ENCODE peak calls at places on chromosome 12, in eight cellular contexts. B, N, O, U, E, G, I and X are unnamed samples.

GRCh38 chr12:108629824-108630476 is 3.7 kb downstream of the SELPLG start:
- DNase-seq in B (no peak), N (no peak), O (peak; percentile 78), U (no peak), E (no peak), G (peak; percentile 64), I (no peak), X (no peak)

GRCh38 chr12:105331805-105332251 is 1.3 kb downstream of the C12orf75 start:
- DNase-seq in B (peak; percentile 19), N (no peak), O (no peak), U (no peak), E (no peak), G (no peak), I (no peak), X (no peak)

GRCh38 chr12:120959111-120959878 is 19.0 kb upstream of the HNF1A start:
- DNase-seq in B (no peak), N (no peak), O (no peak), U (no peak), E (no peak), G (no peak), I (no peak), X (no peak)

GRCh38 chr12:128825845-128826244 is 2.1 kb upstream of the SLC15A4 start:
- DNase-seq in B (no peak), N (no peak), O (no peak), U (no peak), E (no peak), G (no peak), I (no peak), X (no peak)

GRCh38 chr12:100904270-100904669 is 109.7 kb downstream of the ANO4 start:
- DNase-seq in B (no peak), N (no peak), O (no peak), U (no peak), E (no peak), G (peak; percentile 46), I (no peak), X (no peak)

GRCh38 chr12:5438671-5439200 is 6.8 kb downstream of the NTF3 start:
- DNase-seq in B (no peak), N (no peak), O (no peak), U (no peak), E (no peak), G (no peak), I (no peak), X (no peak)

GRCh38 chr12:50174971-50175715 is 8.0 kb upstream of the CERS5 start:
- DNase-seq in B (peak; percentile 36), N (peak; percentile 86), O (no peak), U (no peak), E (no peak), G (no peak), I (no peak), X (no peak)

GRCh38 chr12:64587447-64587846 is 22.8 kb upstream of the RASSF3 start:
- DNase-seq in B (no peak), N (no peak), O (no peak), U (no peak), E (no peak), G (no peak), I (no peak), X (no peak)

GRCh38 chr12:50647031-50647430 is 116.9 kb upstream of the ATF1 start:
- DNase-seq in B (no peak), N (no peak), O (no peak), U (no peak), E (no peak), G (no peak), I (no peak), X (no peak)

GRCh38 chr12:103627189-103627855 is 40.2 kb downstream of the STAB2 start:
- DNase-seq in B (no peak), N (no peak), O (no peak), U (no peak), E (no peak), G (no peak), I (no peak), X (no peak)

GRCh38 chr12:103623716-103624115 is 36.6 kb downstream of the STAB2 start:
- DNase-seq in B (no peak), N (no peak), O (no peak), U (no peak), E (no peak), G (no peak), I (no peak), X (no peak)

DNA sequence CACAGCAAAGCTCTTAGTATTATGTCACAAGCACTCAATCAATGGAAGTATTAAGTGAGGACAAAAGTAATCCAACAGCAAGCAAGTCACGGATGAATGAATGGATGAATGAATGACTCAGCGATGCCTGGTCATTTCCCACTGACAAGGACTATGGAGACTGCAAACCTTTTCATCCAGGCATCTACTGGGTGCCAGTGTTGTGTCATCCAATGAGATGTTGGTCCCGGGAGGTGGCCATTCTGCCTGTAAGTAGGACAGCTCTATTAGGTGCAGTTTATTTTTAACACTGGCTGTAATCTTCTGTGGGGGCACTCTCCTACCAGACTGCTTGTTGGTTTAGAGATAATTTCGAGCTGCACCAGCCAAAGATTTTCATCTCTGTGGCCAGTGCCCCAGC is 39.4 kb downstream of the STAB2 start:
- DNase-seq in B (no peak), N (peak; percentile 32), O (no peak), U (peak; percentile 10), E (no peak), G (peak; percentile 66), I (peak; percentile 33), X (peak; percentile 33)
- TF ChIP-seq CTCF in B (no peak), N (no peak), O (peak; percentile 13), U (peak; percentile 31), E (peak; percentile 30), G (peak; percentile 24), I (no peak), X (peak; percentile 21)

DNA sequence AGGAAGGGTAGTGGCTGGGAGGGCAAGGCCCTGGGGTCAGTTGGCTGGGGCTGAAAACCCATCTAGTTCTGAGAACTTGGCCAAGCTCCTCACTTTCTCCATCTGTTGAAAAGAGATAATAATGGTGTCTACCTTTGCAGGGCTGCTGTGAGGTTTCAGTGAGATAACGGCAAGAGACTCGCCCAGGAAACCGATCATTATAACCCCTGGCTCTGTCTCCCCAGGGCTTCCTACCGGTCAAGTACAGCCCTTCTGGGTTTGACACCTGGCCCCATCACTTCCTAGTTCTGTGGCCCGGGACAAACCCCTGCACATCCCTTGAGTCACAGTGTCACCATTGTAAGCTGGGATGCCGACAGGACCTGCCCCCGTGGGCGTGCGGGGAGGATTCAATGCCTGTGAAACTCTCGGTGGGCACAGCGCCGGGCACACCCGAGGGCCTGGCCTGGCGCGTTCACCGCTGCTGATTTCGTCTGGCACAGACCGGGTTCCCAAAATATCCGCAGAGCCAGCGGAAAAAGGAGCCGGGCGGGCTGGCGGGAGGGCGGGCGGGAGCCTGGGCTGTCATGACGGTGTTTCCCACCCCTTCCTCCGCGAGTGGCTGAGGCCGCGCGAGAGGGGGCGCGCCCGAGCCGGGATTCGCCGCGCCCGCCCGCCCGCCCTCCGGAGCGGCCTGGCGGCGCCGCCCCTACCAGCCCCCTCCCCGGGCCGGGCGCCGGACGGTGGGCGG is 4.5 kb downstream of the KMT5A start:
- DNase-seq in B (peak; percentile 95), N (peak; percentile 85), O (peak; percentile 89), U (no peak), E (peak; percentile 82), G (peak; percentile 62), I (peak; percentile 61), X (peak; percentile 76)
- TF ChIP-seq CTCF in B (no peak), N (no peak), O (peak; percentile 22), U (no peak), E (no peak), G (no peak), I (no peak), X (no peak)

GRCh38 chr12:69284131-69284530 is 44.8 kb downstream of the CPSF6 start:
- DNase-seq in B (no peak), N (peak; percentile 73), O (peak; percentile 87), U (peak; percentile 12), E (peak; percentile 73), G (peak; percentile 60), I (peak; percentile 49), X (peak; percentile 67)
- TF ChIP-seq CTCF in B (no peak), N (peak; percentile 22), O (peak; percentile 22), U (no peak), E (no peak), G (no peak), I (no peak), X (no peak)

GRCh38 chr12:74418573-74418972 is 119.1 kb upstream of the ATXN7L3B start:
- DNase-seq in B (no peak), N (no peak), O (no peak), U (no peak), E (no peak), G (no peak), I (no peak), X (no peak)

GRCh38 chr12:74412607-74413230 is 124.9 kb upstream of the ATXN7L3B start:
- DNase-seq in B (no peak), N (peak; percentile 57), O (no peak), U (no peak), E (no peak), G (no peak), I (no peak), X (no peak)

GRCh38 chr12:74415633-74416032 is 122.0 kb upstream of the ATXN7L3B start:
- DNase-seq in B (no peak), N (peak; percentile 60), O (no peak), U (no peak), E (no peak), G (peak; percentile 15), I (no peak), X (no peak)
- TF ChIP-seq CTCF in B (peak; percentile 60), N (peak; percentile 73), O (peak; percentile 39), U (peak; percentile 37), E (no peak), G (peak; percentile 45), I (no peak), X (peak; percentile 22)

GRCh38 chr12:25056486-25057130 is 107.7 kb upstream of the BCAT1 start:
- DNase-seq in B (no peak), N (no peak), O (no peak), U (no peak), E (no peak), G (peak; percentile 41), I (no peak), X (no peak)

GRCh38 chr12:25054076-25054782 is 105.3 kb upstream of the BCAT1 start:
- DNase-seq in B (no peak), N (no peak), O (no peak), U (no peak), E (no peak), G (peak; percentile 81), I (no peak), X (no peak)

GRCh38 chr12:25056011-25056410 is 107.1 kb upstream of the BCAT1 start:
- DNase-seq in B (no peak), N (no peak), O (no peak), U (no peak), E (no peak), G (peak; percentile 6), I (peak; percentile 81), X (peak; percentile 39)

GRCh38 chr12:25053021-25053271 is 104.0 kb upstream of the BCAT1 start:
- DNase-seq in B (no peak), N (no peak), O (no peak), U (no peak), E (no peak), G (no peak), I (no peak), X (no peak)

DNA sequence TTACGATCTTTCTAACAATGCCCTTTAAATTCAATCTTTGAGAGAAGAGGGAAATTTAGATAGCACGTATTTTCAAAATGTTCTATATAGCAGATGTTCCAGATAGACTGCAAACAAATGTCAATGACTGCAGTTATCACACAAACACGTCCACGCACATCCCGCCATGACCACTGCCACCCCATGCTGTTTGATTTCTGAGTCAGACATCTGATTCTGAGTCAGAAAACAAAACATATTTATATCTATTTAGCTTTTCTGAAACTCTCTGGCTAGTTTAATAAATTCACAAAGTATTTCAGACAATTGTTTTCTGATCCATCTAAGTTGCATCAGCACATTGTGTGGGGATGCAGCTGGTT is 105.9 kb upstream of the BCAT1 start:
- DNase-seq in B (no peak), N (no peak), O (no peak), U (no peak), E (no peak), G (peak; percentile 78), I (no peak), X (peak; percentile 16)
- TF ChIP-seq CTCF in B (no peak), N (no peak), O (no peak), U (no peak), E (no peak), G (no peak), I (no peak), X (no peak)